ENCODE peak calls at places on chromosomes 16 and 17, in five cellular contexts. R, K, M, B and O are unnamed samples. For H3K4me1, the result is how much of the 10 kb centered on the place peaks cover.

GRCh38 chr17:8126306-8127066 is 2.6 kb upstream of the HES7 start:
- DNase-seq in R (no peak), K (peak), M (no peak), B (no peak), O (peak)

GRCh38 chr17:14737984-14738651 is 437.2 kb downstream of the HS3ST3B1 start:
- DNase-seq in R (no peak), K (no peak), M (peak), B (peak), O (peak)

GRCh38 chr16:84700518-84701277 is 898 bp downstream of the USP10 start:
- DNase-seq in R (peak), K (peak), M (no peak), B (peak), O (peak)

GRCh38 chr17:7102421-7102820 is 12.2 kb downstream of the ASGR2 start:
- DNase-seq in R (no peak), K (no peak), M (no peak), B (no peak), O (no peak)

GRCh38 chr16:49930841-49931240 is 74.9 kb upstream of the ZNF423 start:
- DNase-seq in R (no peak), K (no peak), M (no peak), B (no peak), O (no peak)

GRCh38 chr16:4298761-4299522 is 16.9 kb upstream of the GLIS2 start:
- DNase-seq in R (no peak), K (peak), M (peak), B (peak), O (no peak)

GRCh38 chr16:2856686-2857450 is 1.1 kb downstream of the PRSS22 start:
- DNase-seq in R (no peak), K (no peak), M (no peak), B (no peak), O (no peak)

GRCh38 chr16:2470603-2471015 is 488 bp upstream of the NTN3 start:
- DNase-seq in R (no peak), K (no peak), M (no peak), B (no peak), O (no peak)

GRCh38 chr17:44977065-44977464 is 9.0 kb upstream of the C1QL1 start:
- DNase-seq in R (no peak), K (no peak), M (no peak), B (no peak), O (no peak)

GRCh38 chr17:68456529-68457167 is 648 bp downstream of the WIPI1 start:
- DNase-seq in R (no peak), K (peak), M (peak), B (peak), O (peak)

GRCh38 chr17:79192503-79193500 is 118.2 kb downstream of the ENGASE start:
- DNase-seq in R (no peak), K (no peak), M (peak), B (peak), O (peak)

GRCh38 chr17:82313195-82314011 is 4.0 kb downstream of the CD7 start:
- DNase-seq in R (peak), K (no peak), M (no peak), B (no peak), O (no peak)

GRCh38 chr17:82314721-82315605 is 2.4 kb downstream of the CD7 start:
- DNase-seq in R (peak), K (no peak), M (no peak), B (no peak), O (no peak)

GRCh38 chr17:82311971-82312370 is 5.4 kb downstream of the CD7 start:
- DNase-seq in R (no peak), K (no peak), M (no peak), B (no peak), O (no peak)

GRCh38 chr17:82315703-82316358 is 1.6 kb downstream of the CD7 start:
- DNase-seq in R (peak), K (no peak), M (no peak), B (no peak), O (no peak)

DNA sequence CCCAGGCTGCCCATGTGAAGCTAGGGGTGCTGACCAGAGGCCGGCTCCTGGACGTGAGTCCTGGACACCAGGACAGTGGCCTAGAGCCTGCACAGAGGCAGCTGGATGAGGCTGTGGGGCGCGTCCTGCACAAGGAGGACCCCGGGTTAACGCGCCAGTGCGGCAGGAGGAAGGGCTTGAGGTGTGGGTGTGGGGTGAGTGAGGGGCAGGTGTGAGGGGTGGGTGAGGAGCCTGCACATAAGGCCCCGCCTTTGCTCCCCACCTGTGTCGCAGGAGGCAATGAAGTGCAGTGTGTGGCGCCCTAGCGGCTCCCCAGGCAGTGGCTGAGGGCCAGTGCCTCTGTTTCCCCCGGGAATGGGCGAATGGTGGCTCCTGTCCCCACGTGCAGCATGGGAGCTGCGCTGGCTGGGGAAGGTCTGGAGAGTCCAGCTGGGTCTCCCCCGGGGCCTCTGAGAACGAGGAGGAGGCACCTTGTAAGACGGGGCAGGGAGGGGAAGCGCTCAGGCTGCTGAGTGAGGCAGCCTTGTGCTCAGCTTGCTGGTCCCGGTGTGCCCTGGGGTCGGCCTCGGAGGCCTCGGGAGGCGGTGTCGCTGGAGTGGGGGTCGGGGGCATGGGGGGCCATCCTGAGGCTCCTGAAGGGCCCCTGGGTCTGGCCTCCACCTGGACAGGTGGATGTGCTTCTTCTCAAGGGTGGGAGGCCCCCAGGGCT is 3.2 kb downstream of the CD7 start:
- DNase-seq in R (peak), K (peak), M (no peak), B (no peak), O (no peak)
- H3K4me1 ChIP-seq in R (under half), K (under half), M (under half), B (under half), O (under half)

GRCh38 chr17:1725642-1726511 is 1.4 kb downstream of the WDR81 start:
- DNase-seq in R (no peak), K (peak), M (peak), B (no peak), O (no peak)

GRCh38 chr17:1726626-1727257 is 2.2 kb downstream of the WDR81 start:
- DNase-seq in R (no peak), K (no peak), M (peak), B (no peak), O (no peak)

GRCh38 chr17:1730004-1730344 is 5.5 kb downstream of the WDR81 start:
- DNase-seq in R (no peak), K (no peak), M (no peak), B (no peak), O (no peak)

GRCh38 chr17:1727258-1727789 is 2.8 kb downstream of the WDR81 start:
- DNase-seq in R (no peak), K (no peak), M (no peak), B (no peak), O (no peak)

GRCh38 chr17:1727876-1728630 is 3.5 kb downstream of the WDR81 start:
- DNase-seq in R (no peak), K (peak), M (peak), B (no peak), O (no peak)
- H3K4me1 ChIP-seq in R (under half), K (under half), M (under half), B (under half), O (under half)

GRCh38 chr17:27496005-27496404 is 39.8 kb downstream of the KSR1 start:
- DNase-seq in R (no peak), K (no peak), M (no peak), B (no peak), O (no peak)
- H3K4me1 ChIP-seq in R (under half), K (under half), M (half or more), B (half or more), O (under half)

DNA sequence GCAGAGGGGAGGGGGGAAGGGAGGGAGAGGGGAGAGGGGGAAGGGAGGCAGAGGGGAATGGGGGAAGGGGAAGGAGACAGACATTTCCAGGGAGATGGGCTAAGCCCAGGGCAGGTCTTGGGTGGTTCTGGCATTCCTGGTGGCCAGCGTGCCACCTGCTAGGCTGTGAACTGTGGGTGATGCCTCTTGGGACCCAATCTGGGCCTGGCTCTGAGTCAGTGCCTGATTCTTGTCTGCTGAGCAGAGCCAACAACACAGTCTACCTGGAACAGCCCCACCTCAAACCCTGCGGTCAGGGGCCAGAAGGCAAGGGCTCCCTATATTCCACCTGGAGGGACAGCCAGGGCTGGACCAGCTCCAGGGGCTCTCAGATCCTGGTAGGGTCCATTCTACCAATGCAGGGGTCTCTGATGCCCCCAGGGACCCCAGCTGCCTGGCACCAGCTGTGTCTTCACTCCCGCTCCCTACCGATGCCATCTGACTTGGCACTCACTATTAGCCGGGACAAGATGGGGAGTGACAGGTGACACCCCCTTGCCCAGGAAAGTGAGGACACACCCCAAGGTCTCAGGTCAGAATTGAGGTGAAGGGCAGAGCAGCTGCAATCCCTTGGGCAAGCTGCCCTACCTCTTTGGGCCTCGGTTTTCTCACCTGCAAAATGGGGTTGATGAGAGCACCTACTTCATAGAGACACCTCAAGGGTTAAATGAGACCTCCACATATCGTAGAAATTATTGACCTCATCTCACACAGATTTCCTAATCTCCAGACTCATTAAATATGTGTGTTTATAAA is 87.2 kb downstream of the LITAF start:
- DNase-seq in R (no peak), K (peak), M (no peak), B (no peak), O (no peak)
- H3K4me1 ChIP-seq in R (under half), K (under half), M (under half), B (under half), O (under half)

DNA sequence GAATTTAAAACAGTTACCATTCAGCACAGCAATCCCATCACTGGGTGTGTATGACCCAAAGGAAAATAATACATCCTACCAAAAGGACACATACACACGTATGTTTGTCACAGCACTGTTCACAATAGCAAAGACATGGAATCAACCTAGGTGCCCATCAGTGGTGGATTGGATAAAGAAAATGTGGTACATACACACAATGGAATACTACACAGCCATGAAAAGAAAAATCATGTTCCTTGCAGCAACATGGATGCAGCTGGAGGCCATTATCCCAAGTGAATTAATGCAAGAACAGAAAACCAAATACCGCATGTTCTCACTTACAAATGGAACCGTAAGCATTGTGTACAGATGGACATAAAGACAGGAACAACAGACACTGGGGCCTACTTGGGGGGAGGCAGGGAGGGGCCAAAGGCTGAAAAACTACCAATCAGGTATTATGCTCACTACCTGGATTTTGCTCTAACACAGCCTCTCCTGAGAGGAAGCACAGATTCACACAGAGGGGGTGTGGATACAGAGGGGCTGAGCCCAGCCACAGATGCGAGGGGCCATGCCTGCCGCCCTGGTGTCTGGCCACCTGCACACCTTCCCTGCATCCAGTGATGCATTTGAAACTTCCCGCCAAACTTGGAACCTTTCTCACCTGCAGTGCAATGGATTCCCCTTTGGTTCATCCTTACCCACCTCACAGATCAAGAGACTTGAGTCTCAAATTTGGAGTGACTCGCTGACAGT is 55.9 kb downstream of the USP22 start:
- DNase-seq in R (no peak), K (no peak), M (no peak), B (no peak), O (no peak)
- H3K4me1 ChIP-seq in R (under half), K (under half), M (under half), B (under half), O (under half)

GRCh38 chr16:81635336-81635947 is 143.6 kb upstream of the PLCG2 start:
- DNase-seq in R (no peak), K (no peak), M (no peak), B (no peak), O (no peak)
- H3K4me1 ChIP-seq in R (under half), K (under half), M (under half), B (under half), O (under half)